ENCODE peak calls at places on chromosomes 3 and 15, in seven cellular contexts. F is cardiac septum; B is central memory CD4-positive, alpha-beta T cell; J is HTR-8/SVneo; I is stimulated activated CD4-positive, alpha-beta T cell treated with anti-CD3 and anti-CD28 coated beads, Interleukin-4, amount 100 ng/mL, for 4 hours; T is H4; U is A673. N is an unnamed sample.

GRCh38 chr3:137041251-137041650 is 83.5 kb downstream of the IL20RB start:
- DNase-seq in F (no peak), B (no peak), J (no peak), I (no peak), T (no peak), U (no peak), N (no peak)

GRCh38 chr15:23038741-23039150 is 623 bp downstream of the TUBGCP5 start:
- DNase-seq in F (no peak), B (no peak), J (peak; percentile 10), I (no peak), T (peak; percentile 11), U (no peak), N (no peak)

GRCh38 chr3:172102123-172102882 is 62.9 kb downstream of the FNDC3B start:
- DNase-seq in F (no peak), B (peak; percentile 49), J (no peak), I (peak; percentile 9), T (no peak), U (no peak), N (no peak)

GRCh38 chr3:71185733-71186455 is 397.6 kb downstream of the FOXP1 start:
- DNase-seq in F (no peak), B (peak; percentile 27), J (peak; percentile 65), I (no peak), T (no peak), U (peak; percentile 20), N (no peak)

GRCh38 chr15:80832676-80833075 is 53.5 kb downstream of the CEMIP start:
- DNase-seq in F (no peak), B (no peak), J (no peak), I (no peak), T (no peak), U (no peak), N (no peak)

GRCh38 chr3:143360244-143360643 is 240.7 kb downstream of the CHST2 start:
- DNase-seq in F (no peak), B (no peak), J (no peak), I (no peak), T (no peak), U (no peak), N (no peak)

GRCh38 chr3:182258538-182259177 is 534.6 kb upstream of the ATP11B start:
- DNase-seq in F (no peak), B (no peak), J (peak; percentile 14), I (no peak), T (peak; percentile 73), U (peak; percentile 78), N (peak; percentile 55)

GRCh38 chr15:45179221-45179985 is 8.4 kb downstream of the SHF start:
- DNase-seq in F (no peak), B (peak; percentile 41), J (no peak), I (peak; percentile 44), T (no peak), U (peak; percentile 60), N (no peak)

GRCh38 chr3:175111036-175111435 is 251.9 kb downstream of the NAALADL2 start:
- DNase-seq in F (no peak), B (no peak), J (no peak), I (no peak), T (no peak), U (no peak), N (no peak)

GRCh38 chr3:149384911-149385321 is 7.5 kb upstream of the TM4SF1 start:
- DNase-seq in F (no peak), B (no peak), J (no peak), I (no peak), T (peak; percentile 54), U (no peak), N (no peak)

GRCh38 chr3:159413319-159413718 is 575.3 kb upstream of the IL12A start:
- DNase-seq in F (no peak), B (no peak), J (no peak), I (no peak), T (no peak), U (no peak), N (no peak)

GRCh38 chr3:17967111-17967510 is 224.7 kb upstream of the TBC1D5 start:
- DNase-seq in F (no peak), B (no peak), J (no peak), I (no peak), T (no peak), U (no peak), N (no peak)

GRCh38 chr15:35630570-35630969 is 84.6 kb upstream of the DPH6 start:
- DNase-seq in F (no peak), B (no peak), J (no peak), I (no peak), T (no peak), U (no peak), N (peak; percentile 32)

GRCh38 chr3:112681822-112682325 is 40.9 kb upstream of the CCDC80 start:
- DNase-seq in F (no peak), B (no peak), J (peak; percentile 22), I (no peak), T (peak; percentile 86), U (no peak), N (peak; percentile 31)

GRCh38 chr3:190385835-190386688 is 1.9 kb upstream of the CLDN16 start:
- DNase-seq in F (no peak), B (no peak), J (peak; percentile 64), I (no peak), T (peak; percentile 90), U (peak; percentile 80), N (peak; percentile 53)

GRCh38 chr3:195876297-195877031 is 31.9 kb downstream of the TNK2 start:
- DNase-seq in F (no peak), B (peak; percentile 31), J (no peak), I (no peak), T (peak; percentile 73), U (no peak), N (peak; percentile 96)

GRCh38 chr3:54307616-54308180 is 185.3 kb downstream of the CACNA2D3 start:
- DNase-seq in F (no peak), B (no peak), J (no peak), I (no peak), T (peak; percentile 76), U (no peak), N (no peak)

GRCh38 chr15:99987119-99987506 is 253.9 kb upstream of the LYSMD4 start:
- DNase-seq in F (no peak), B (no peak), J (no peak), I (no peak), T (no peak), U (no peak), N (no peak)

GRCh38 chr3:53616971-53617892 is 122.8 kb downstream of the CACNA1D start:
- DNase-seq in F (no peak), B (no peak), J (no peak), I (no peak), T (no peak), U (peak; percentile 11), N (no peak)

GRCh38 chr15:101031203-101031602 is 112.0 kb downstream of the LRRK1 start:
- DNase-seq in F (peak; percentile 51), B (no peak), J (no peak), I (no peak), T (no peak), U (no peak), N (no peak)

GRCh38 chr3:157838457-157838856 is 267.8 kb downstream of the SHOX2 start:
- DNase-seq in F (no peak), B (no peak), J (no peak), I (no peak), T (no peak), U (no peak), N (no peak)

GRCh38 chr3:32937331-32937730 is 14.1 kb upstream of the CCR4 start:
- DNase-seq in F (peak; percentile 15), B (no peak), J (no peak), I (no peak), T (no peak), U (no peak), N (no peak)

GRCh38 chr3:134232146-134232545 is 18.5 kb downstream of the RYK start:
- DNase-seq in F (no peak), B (no peak), J (no peak), I (no peak), T (peak; percentile 63), U (peak; percentile 90), N (no peak)